ENCODE peak calls at places on chromosomes 16 and 17, in ten cellular contexts. D is dorsolateral prefrontal cortex, J is lower leg skin, S is H7, G is A549, P is ovary, U is AG09309, Q is PC-3, E is HAP-1, Y is left ventricle myocardium inferior. I is an unnamed sample.

GRCh38 chr16:47851026-47851610 is 304.7 kb downstream of the ABCC12 start:
- DNase-seq in U (no peak), E (no peak), Q (no peak), Y (no peak), D (peak), S (no peak), P (no peak), G (no peak), J (no peak), I (no peak)

GRCh38 chr17:60107526-60108257 is 29.0 kb upstream of the HEATR6 start:
- DNase-seq in G (no peak), S (no peak), Q (peak), E (no peak), P (no peak), Y (no peak), U (no peak), D (no peak), J (no peak), I (peak)

GRCh38 chr17:30000001-30000754 is 58.7 kb downstream of the EFCAB5 start:
- DNase-seq in Y (no peak), P (no peak), E (no peak), D (no peak), Q (peak), G (no peak), J (no peak), U (no peak), S (no peak), I (no peak)

GRCh38 chr17:49898547-49899490 is 51.0 kb upstream of the TAC4 start:
- DNase-seq in G (peak), Q (peak), D (no peak), J (no peak), Y (no peak), S (peak), E (no peak), P (no peak), U (no peak), I (peak)

GRCh38 chr17:77132411-77133086 is 8.2 kb upstream of the SEC14L1 start:
- DNase-seq in E (no peak), D (no peak), J (no peak), U (no peak), P (no peak), Q (peak), S (no peak), G (no peak), Y (no peak), I (no peak)

GRCh38 chr16:29830774-29831173 is 10.5 kb downstream of the MVP start:
- DNase-seq in Y (no peak), G (no peak), U (no peak), Q (no peak), E (no peak), D (no peak), J (no peak), P (no peak), S (no peak), I (no peak)

GRCh38 chr17:63645775-63646491 is 23.7 kb downstream of the MAP3K3 start:
- DNase-seq in G (no peak), U (no peak), E (no peak), J (no peak), Y (no peak), S (no peak), P (no peak), Q (no peak), D (no peak), I (peak)

GRCh38 chr16:55642611-55643010 is 13.2 kb upstream of the SLC6A2 start:
- DNase-seq in D (no peak), E (no peak), Y (no peak), P (no peak), U (no peak), G (no peak), J (no peak), Q (no peak), S (no peak), I (no peak)

GRCh38 chr16:64412578-64413280 is 709.1 kb downstream of the CDH11 start:
- DNase-seq in G (no peak), Y (no peak), E (no peak), P (no peak), J (no peak), S (no peak), D (no peak), Q (peak), U (no peak), I (no peak)

GRCh38 chr17:61449707-61450640 is 2.2 kb upstream of the TBX4 start:
- DNase-seq in E (no peak), Y (no peak), U (no peak), J (no peak), G (no peak), P (no peak), D (no peak), S (no peak), Q (no peak), I (no peak)

GRCh38 chr17:50834786-50835562 is 412 bp upstream of the WFIKKN2 start:
- DNase-seq in Q (no peak), S (peak), E (no peak), D (no peak), J (peak), P (peak), Y (no peak), G (no peak), U (no peak), I (peak)

GRCh38 chr17:82806645-82807044 is 33.2 kb downstream of the ZNF750 start:
- DNase-seq in S (peak), Q (no peak), U (no peak), E (no peak), P (no peak), J (no peak), G (no peak), D (no peak), Y (no peak), I (no peak)

GRCh38 chr17:36514856-36515255 is 19.8 kb downstream of the MYO19 start:
- DNase-seq in J (peak), P (no peak), Q (no peak), S (no peak), Y (no peak), D (no peak), G (no peak), U (no peak), E (no peak), I (peak)

GRCh38 chr17:27544350-27545131 is 86.4 kb upstream of the LGALS9 start:
- DNase-seq in E (no peak), S (no peak), Q (no peak), G (no peak), J (no peak), Y (no peak), U (no peak), P (no peak), D (no peak), I (peak)

GRCh38 chr16:81004646-81005353 is 1.9 kb downstream of the CMC2 start:
- DNase-seq in D (no peak), U (peak), Q (peak), P (peak), S (no peak), J (no peak), G (peak), E (peak), Y (no peak), I (no peak)

DNA sequence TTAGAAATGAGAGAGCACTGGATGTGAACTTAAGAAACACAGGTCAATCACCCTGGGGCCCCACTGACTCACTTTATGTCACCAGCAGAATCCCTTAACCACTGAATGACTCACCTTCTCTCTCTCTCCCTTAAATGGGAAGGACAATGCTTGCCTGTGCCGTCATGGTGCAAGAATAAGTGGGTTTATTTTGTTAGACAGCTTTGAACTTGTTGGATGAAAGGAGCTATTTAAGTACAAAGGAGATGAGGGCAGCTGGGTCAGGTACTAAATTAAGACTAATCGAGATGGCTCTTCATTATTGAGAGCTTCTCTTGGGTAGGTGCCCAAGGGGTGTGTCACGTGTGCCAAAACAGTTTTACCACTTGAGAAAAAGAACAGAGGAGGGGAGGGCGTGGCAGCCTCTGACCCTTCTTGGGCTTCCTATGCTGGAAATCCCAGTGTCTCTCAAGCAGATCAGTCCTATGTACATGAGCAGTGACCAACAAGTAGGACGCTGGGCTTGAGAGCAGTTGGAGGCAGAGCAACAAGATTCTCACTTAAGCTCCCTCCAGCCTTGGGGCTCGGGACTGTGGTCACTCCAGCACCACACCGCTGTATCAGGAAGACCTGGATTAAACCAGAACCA is 6.7 kb upstream of the KRT31 start:
- DNase-seq in U (peak), Y (no peak), D (no peak), E (no peak), J (no peak), S (no peak), P (no peak), Q (peak), G (peak), I (peak)
- H3K4me3 ChIP-seq in U (no peak), Y (no peak), D (no peak), E (no peak), J (no peak), S (no peak), P (no peak), Q (no peak), G (no peak), I (no peak)

DNA sequence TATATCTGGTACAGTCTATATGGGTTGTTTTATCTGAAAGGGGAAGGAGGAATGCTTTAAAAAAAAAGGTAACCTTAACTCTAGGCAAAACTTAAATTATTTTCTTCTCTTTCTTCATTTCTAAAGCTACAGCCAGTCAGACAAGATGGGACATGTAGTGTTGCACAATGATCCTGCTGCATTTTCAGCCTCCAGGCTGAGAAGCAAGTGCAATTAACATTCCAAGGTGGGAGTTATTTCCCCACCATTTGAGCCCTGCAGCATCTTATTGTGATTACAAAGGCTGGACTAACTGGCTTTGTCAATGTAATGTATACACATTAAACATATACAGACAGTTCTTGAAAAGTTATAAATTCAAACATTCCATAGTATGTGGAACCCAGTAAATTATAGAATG is 22.6 kb upstream of the NF1 start:
- DNase-seq in U (peak), D (no peak), G (no peak), E (peak), P (no peak), S (no peak), J (no peak), Q (no peak), Y (no peak), I (no peak)
- H3K4me3 ChIP-seq in U (no peak), D (no peak), G (no peak), E (no peak), P (no peak), S (no peak), J (no peak), Q (no peak), Y (no peak), I (no peak)

DNA sequence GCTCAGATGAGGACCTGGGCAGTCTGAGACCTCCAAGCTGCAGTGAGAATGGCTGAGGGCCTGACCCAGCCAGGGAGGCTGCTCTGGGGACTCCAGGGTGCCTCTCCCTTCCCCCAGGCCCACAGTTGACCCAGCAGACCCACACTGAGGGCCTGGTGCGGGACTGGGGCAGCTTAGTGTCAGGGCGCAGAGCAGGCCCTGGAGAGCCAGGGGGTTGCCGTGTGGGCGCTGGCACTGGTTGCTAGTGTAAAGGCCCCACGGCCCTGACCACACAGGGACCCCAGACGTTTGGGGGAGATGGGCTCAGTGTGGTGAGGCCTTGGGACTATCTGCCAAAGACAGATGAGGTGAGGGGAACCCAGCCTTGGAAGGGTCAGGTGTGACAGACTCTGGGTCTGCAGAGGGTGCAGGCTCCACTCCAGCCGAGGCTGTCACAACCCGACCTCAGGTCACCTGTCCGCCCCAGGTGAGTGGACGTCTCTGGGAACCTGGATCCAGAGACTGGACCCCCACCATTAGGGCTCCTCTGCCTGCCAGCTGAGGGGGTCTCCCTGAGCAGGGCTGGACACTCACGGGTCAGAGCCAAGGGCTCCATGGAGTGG is 50.8 kb upstream of the GNG13 start:
- DNase-seq in J (no peak), E (no peak), P (no peak), Y (no peak), G (no peak), S (no peak), Q (no peak), U (no peak), D (no peak), I (no peak)
- H3K4me3 ChIP-seq in J (no peak), E (no peak), P (no peak), Y (no peak), G (no peak), S (no peak), Q (no peak), U (no peak), D (no peak), I (no peak)

GRCh38 chr16:87210949-87211348 is 106.2 kb downstream of the C16orf95 start:
- DNase-seq in Q (peak), Y (no peak), S (no peak), D (no peak), G (no peak), U (no peak), E (no peak), P (no peak), J (no peak), I (no peak)

GRCh38 chr16:87209808-87210512 is 107.2 kb downstream of the C16orf95 start:
- DNase-seq in Y (no peak), G (no peak), D (no peak), E (no peak), Q (no peak), U (no peak), P (no peak), S (no peak), J (peak), I (no peak)

GRCh38 chr16:87207965-87208364 is 109.2 kb downstream of the C16orf95 start:
- DNase-seq in G (no peak), P (no peak), Y (no peak), S (no peak), D (no peak), Q (no peak), U (no peak), E (no peak), J (peak), I (no peak)

GRCh38 chr16:87206646-87207451 is 110.3 kb downstream of the C16orf95 start:
- DNase-seq in P (no peak), S (no peak), Q (peak), Y (peak), D (no peak), J (peak), G (no peak), U (peak), E (no peak), I (no peak)

DNA sequence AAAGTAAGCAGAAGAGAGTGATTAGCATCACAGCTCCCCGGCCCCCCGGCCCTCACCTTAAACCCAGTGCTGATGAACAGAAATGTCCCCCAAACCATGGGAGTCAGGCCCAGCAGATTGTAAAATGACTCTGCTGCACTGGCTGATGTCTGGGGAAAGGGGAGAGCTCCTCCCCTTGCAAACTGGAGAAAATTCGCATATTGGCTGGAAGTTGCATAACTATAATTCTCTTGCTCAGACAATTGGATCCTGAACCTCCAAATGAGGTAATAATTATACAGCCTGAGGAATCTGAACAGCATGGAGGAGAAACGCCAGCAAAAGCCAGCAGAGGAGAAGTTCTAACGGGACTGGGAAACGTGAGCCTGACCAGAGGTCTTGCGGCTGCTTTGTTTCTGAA is 109.7 kb downstream of the C16orf95 start:
- DNase-seq in S (no peak), G (no peak), P (no peak), Y (no peak), E (no peak), J (no peak), D (no peak), Q (no peak), U (peak), I (no peak)
- H3K4me3 ChIP-seq in S (no peak), G (peak), P (no peak), Y (no peak), E (no peak), J (no peak), D (no peak), Q (no peak), U (no peak), I (no peak)

DNA sequence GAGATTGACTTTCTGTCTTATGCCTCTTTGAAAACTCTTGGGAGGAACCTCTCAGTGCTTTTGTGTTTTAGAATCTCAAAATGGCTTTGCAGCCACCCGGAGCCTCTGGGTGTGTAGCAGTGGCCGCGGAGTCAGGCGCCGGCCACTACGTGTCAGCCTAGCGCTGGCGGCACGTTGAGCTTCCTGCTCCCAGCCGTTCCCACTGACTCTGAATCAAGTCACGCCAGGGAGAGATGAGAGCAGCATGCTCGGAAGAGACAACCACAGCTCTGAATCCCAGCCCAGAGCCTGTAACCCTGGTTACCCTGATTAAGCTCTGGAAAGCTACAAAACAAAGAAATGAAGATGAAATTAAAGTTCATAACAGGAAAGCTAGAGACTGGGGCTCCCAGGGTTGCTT is 97.4 kb upstream of the CACNG5 start:
- DNase-seq in U (peak), E (no peak), Q (no peak), G (no peak), S (peak), Y (peak), P (peak), D (peak), J (no peak), I (peak)
- H3K4me3 ChIP-seq in U (no peak), E (no peak), Q (no peak), G (no peak), S (no peak), Y (no peak), P (no peak), D (no peak), J (no peak), I (no peak)

DNA sequence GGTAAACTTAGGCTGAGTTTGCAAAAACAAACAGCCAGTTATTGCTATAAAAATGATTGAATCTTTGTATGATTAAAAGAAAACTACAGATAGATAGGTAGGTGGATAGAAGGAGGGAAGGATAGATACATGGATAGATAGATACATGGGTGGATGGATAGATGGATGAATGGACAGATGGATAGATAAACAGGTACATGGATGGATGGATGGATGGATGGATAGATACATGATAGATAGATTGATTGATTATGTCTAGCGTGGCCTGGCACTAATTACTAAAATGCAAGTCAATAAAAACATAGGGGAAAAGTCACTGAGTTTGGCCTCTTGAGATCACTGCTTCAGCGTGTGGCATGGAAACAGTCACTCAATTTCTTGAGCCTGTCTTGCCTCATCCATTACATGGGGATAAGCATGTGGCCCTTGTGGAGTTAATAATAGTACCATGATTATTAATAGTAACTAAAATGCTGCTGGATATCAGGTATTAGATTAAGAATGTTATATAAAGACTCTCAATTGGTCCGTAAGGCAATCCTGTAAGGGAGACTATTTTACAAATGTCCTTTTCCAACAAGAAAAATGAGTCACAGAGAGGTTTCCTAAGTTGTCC is 184.9 kb downstream of the HS3ST3A1 start:
- DNase-seq in E (no peak), S (no peak), G (no peak), J (no peak), Q (no peak), P (no peak), U (no peak), Y (no peak), D (no peak), I (no peak)
- H3K4me3 ChIP-seq in E (no peak), S (no peak), G (no peak), J (no peak), Q (no peak), P (no peak), U (no peak), Y (no peak), D (no peak), I (no peak)

GRCh38 chr16:24976971-24977672 is 38.0 kb downstream of the ARHGAP17 start:
- DNase-seq in P (no peak), J (no peak), Q (no peak), U (no peak), E (no peak), D (no peak), G (no peak), Y (no peak), S (no peak), I (peak)
- H3K4me3 ChIP-seq in P (no peak), J (no peak), Q (no peak), U (no peak), E (no peak), D (no peak), G (no peak), Y (no peak), S (no peak), I (no peak)

GRCh38 chr16:2535644-2536021 is 2.2 kb upstream of the PDPK1 start:
- DNase-seq in Q (no peak), Y (no peak), D (no peak), S (no peak), G (no peak), P (peak), E (no peak), U (peak), J (peak), I (peak)
- H3K4me3 ChIP-seq in Q (no peak), Y (no peak), D (no peak), S (no peak), G (no peak), P (no peak), E (no peak), U (no peak), J (no peak), I (no peak)

GRCh38 chr17:8072727-8073461 is 14.6 kb downstream of the ALOX12B start:
- DNase-seq in P (no peak), G (no peak), U (no peak), E (no peak), Q (no peak), Y (no peak), J (no peak), D (no peak), S (peak), I (peak)
- H3K4me3 ChIP-seq in P (no peak), G (peak), U (no peak), E (no peak), Q (peak), Y (peak), J (no peak), D (no peak), S (peak), I (no peak)